ENCODE peak calls at places on chromosomes 11 and 22, in ten cellular contexts. A is SJSA1, P is spleen, Q is GM23248, E is tibial nerve, M is kidney, B is ovary, Y is OCI-LY7, W is sigmoid colon, X is Caco-2. U is an unnamed sample.
A peak's percentile ranks its signal among the peaks of the same experiment; 100 is the strongest.

GRCh38 chr11:1151366-1152315 is 6.1 kb upstream of the MUC5AC start:
- DNase-seq in A (no peak), P (peak; percentile 64), Q (peak; percentile 11), E (no peak), M (peak; percentile 73), B (no peak), Y (no peak), W (no peak), X (peak; percentile 30), U (peak; percentile 13)

GRCh38 chr11:36622431-36623136 is 24.5 kb upstream of the RAG2 start:
- DNase-seq in A (no peak), P (no peak), Q (peak; percentile 12), E (no peak), M (no peak), B (no peak), Y (peak; percentile 14), W (no peak), X (no peak), U (no peak)

GRCh38 chr11:132632641-132633124 is 899.6 kb downstream of the OPCML start:
- DNase-seq in A (peak; percentile 76), P (no peak), Q (peak; percentile 98), E (no peak), M (no peak), B (no peak), Y (no peak), W (no peak), X (no peak), U (no peak)

GRCh38 chr11:44258190-44258489 is 51.8 kb downstream of the ALX4 start:
- DNase-seq in A (no peak), P (no peak), Q (peak; percentile 33), E (no peak), M (no peak), B (no peak), Y (no peak), W (no peak), X (no peak), U (no peak)

GRCh38 chr11:134536677-134537076 is 124.6 kb upstream of the B3GAT1 start:
- DNase-seq in A (no peak), P (no peak), Q (no peak), E (no peak), M (peak; percentile 21), B (no peak), Y (no peak), W (peak; percentile 19), X (no peak), U (no peak)

GRCh38 chr11:116607027-116607426 is 165.8 kb downstream of the BUD13 start:
- DNase-seq in A (no peak), P (no peak), Q (no peak), E (no peak), M (no peak), B (no peak), Y (no peak), W (no peak), X (no peak), U (no peak)

GRCh38 chr11:72585762-72586590 is 88.2 kb downstream of the PDE2A start:
- DNase-seq in A (peak; percentile 17), P (peak; percentile 87), Q (peak; percentile 66), E (peak; percentile 84), M (peak; percentile 69), B (peak; percentile 68), Y (peak; percentile 81), W (peak; percentile 85), X (peak; percentile 75), U (peak; percentile 61)

GRCh38 chr11:104918113-104918824 is 20.0 kb upstream of the CASP12 start:
- DNase-seq in A (peak; percentile 21), P (no peak), Q (peak; percentile 79), E (no peak), M (no peak), B (no peak), Y (no peak), W (no peak), X (no peak), U (no peak)

GRCh38 chr22:38947321-38948112 is 9.9 kb upstream of the APOBEC3A start:
- DNase-seq in A (no peak), P (no peak), Q (no peak), E (no peak), M (peak; percentile 35), B (no peak), Y (no peak), W (peak; percentile 45), X (no peak), U (no peak)

GRCh38 chr11:118448294-118448693 is 12.0 kb downstream of the KMT2A start:
- DNase-seq in A (no peak), P (no peak), Q (peak; percentile 78), E (no peak), M (no peak), B (no peak), Y (no peak), W (no peak), X (no peak), U (no peak)

GRCh38 chr22:39920134-39920743 is 19.4 kb downstream of the GRAP2 start:
- DNase-seq in A (no peak), P (no peak), Q (no peak), E (no peak), M (no peak), B (no peak), Y (no peak), W (no peak), X (no peak), U (no peak)

GRCh38 chr11:100683107-100683506 is 4.0 kb upstream of the ARHGAP42 start:
- DNase-seq in A (no peak), P (no peak), Q (no peak), E (no peak), M (no peak), B (no peak), Y (no peak), W (no peak), X (no peak), U (no peak)

GRCh38 chr22:19888131-19888746 is 33.6 kb upstream of the GNB1L start:
- DNase-seq in A (no peak), P (peak; percentile 73), Q (no peak), E (no peak), M (peak; percentile 65), B (no peak), Y (no peak), W (no peak), X (no peak), U (no peak)

GRCh38 chr11:11916981-11917399 is 75.2 kb downstream of the USP47 start:
- DNase-seq in A (peak; percentile 33), P (no peak), Q (peak; percentile 89), E (no peak), M (no peak), B (no peak), Y (no peak), W (no peak), X (no peak), U (peak; percentile 67)

DNA sequence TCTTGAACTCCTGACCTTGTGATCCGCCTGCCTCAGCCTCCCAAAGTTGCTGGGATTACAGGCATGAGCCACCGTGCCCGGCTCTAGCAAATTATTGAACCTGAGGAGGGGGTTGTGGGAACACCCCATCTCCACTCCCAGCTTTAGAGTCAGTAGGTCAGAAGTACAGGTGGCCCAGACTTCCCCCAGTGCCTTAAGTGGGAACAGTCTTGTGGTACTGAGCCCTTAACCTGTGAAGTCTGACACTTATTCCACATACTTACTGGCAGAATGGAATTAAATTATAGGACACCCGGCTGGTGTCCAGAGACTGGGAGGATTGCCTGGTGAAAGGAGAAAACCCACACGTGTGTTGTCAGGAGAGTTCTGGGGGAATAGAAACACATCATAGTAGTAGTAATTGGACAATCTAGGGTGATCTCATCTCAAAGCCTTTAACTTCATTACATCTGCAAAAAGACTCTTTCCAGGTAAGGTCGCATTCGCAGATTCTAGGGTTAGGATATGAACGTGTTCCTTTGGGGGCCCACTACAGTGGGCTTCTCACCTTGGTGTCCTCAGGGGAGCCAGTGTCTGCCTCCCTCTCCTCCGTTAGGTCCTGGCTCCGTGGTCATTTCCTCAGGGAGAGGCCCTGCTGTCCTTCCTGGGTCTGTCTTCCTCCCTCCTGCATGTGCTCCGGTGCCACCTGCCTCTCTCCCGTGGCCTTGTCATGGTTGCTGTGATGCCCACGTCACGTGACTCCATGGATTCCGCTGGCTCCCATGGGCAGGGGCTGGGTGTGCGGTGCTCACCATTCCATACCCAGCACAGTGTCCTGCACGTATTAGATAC is 63.8 kb downstream of the BCR start:
- DNase-seq in A (no peak), P (no peak), Q (no peak), E (no peak), M (no peak), B (no peak), Y (no peak), W (no peak), X (no peak), U (no peak)
- H3K4me1 ChIP-seq in A (peaks cover 76% of the 10 kb centered on the region), P (peaks cover 89% of the 10 kb centered on the region), Q (peaks cover 28% of the 10 kb centered on the region), E (no peaks in the 10 kb centered on the region), M (peaks cover 24% of the 10 kb centered on the region), B (peaks cover 2% of the 10 kb centered on the region), Y (peaks cover 59% of the 10 kb centered on the region), W (peaks cover 23% of the 10 kb centered on the region), X (peaks cover 69% of the 10 kb centered on the region), U (peaks cover 55% of the 10 kb centered on the region)

DNA sequence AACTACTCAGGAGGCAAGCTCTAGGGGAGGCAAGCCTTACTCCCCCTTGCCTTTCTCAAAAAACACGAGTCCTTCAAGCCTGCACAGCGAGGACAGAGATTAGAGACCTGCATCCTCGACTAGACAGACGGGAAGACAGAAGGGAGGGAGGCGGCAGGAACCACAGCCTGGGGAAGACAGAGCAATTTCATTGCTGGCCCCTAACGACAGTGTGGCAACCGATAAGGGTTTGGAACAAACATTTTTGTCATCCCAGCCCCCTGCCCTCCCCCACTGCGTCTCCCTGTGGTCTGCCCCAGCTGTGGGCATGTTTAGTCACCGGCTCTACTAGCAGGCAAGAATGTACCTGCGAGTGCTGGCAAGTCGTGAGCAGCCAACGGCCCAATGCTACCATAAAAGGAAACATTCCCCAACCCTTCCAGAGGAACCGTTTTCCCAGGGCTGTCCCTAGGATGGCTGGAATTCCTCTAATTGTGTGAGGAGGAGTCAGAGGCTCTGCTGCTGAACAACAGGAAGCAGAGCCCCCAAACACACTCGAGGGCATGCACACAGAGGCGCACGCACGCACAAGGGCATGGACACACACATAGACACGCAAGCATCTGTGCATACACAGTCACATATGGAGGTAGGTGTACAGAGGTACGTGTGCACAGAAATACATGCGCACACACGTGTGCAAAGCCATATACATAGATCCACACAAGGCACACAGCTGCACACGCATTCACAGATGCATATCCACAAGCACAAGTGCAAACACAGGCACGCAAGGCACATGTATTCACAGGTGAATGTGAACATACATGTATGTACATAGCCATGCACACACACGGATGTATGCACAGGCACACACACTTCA is 58.3 kb downstream of the MYH9 start:
- DNase-seq in A (peak; percentile 99), P (peak; percentile 78), Q (peak; percentile 72), E (no peak), M (peak; percentile 92), B (no peak), Y (peak; percentile 5), W (no peak), X (peak; percentile 94), U (peak; percentile 89)
- H3K4me1 ChIP-seq in A (peaks cover 98% of the 10 kb centered on the region), P (peaks cover 100% of the 10 kb centered on the region), Q (peaks cover 61% of the 10 kb centered on the region), E (peaks cover 6% of the 10 kb centered on the region), M (peaks cover 95% of the 10 kb centered on the region), B (peaks cover 50% of the 10 kb centered on the region), Y (peaks cover 60% of the 10 kb centered on the region), W (peaks cover 100% of the 10 kb centered on the region), X (peaks cover 62% of the 10 kb centered on the region), U (peaks cover 58% of the 10 kb centered on the region)

GRCh38 chr11:19955660-19956059 is 204.6 kb downstream of the DBX1 start:
- DNase-seq in A (no peak), P (no peak), Q (no peak), E (no peak), M (no peak), B (no peak), Y (no peak), W (no peak), X (no peak), U (no peak)
- H3K4me1 ChIP-seq in A (peaks cover 27% of the 10 kb centered on the region), P (peaks cover 5% of the 10 kb centered on the region), Q (peaks cover 14% of the 10 kb centered on the region), E (no peaks in the 10 kb centered on the region), M (no peaks in the 10 kb centered on the region), B (peaks cover 4% of the 10 kb centered on the region), Y (no peaks in the 10 kb centered on the region), W (peaks cover 64% of the 10 kb centered on the region), X (peaks cover 30% of the 10 kb centered on the region), U (no peaks in the 10 kb centered on the region)

GRCh38 chr11:19805827-19806226 is 93.2 kb downstream of the NAV2 start:
- DNase-seq in A (peak; percentile 1), P (no peak), Q (no peak), E (no peak), M (no peak), B (no peak), Y (no peak), W (no peak), X (no peak), U (no peak)
- H3K4me1 ChIP-seq in A (peaks cover 3% of the 10 kb centered on the region), P (no peaks in the 10 kb centered on the region), Q (peaks cover 14% of the 10 kb centered on the region), E (no peaks in the 10 kb centered on the region), M (no peaks in the 10 kb centered on the region), B (peaks cover 2% of the 10 kb centered on the region), Y (no peaks in the 10 kb centered on the region), W (peaks cover 85% of the 10 kb centered on the region), X (peaks cover 44% of the 10 kb centered on the region), U (no peaks in the 10 kb centered on the region)